ENCODE peak calls at places on chromosome 21, in nine cellular contexts. I is pancreas, F is HepG2, H is neuronal stem cell, E is upper lobe of right lung, N is PC-3, Z is colonic mucosa, Q is SK-N-SH, X is right cardiac atrium. L is an unnamed sample.

GRCh38 chr21:46649356-46649755 is 13.9 kb downstream of the PRMT2 start:
- DNase-seq in I (no peak), X (no peak), H (no peak), E (no peak), Q (no peak), Z (no peak), N (no peak), F (no peak), L (no peak)

GRCh38 chr21:15638856-15639549 is 90.8 kb upstream of the USP25 start:
- DNase-seq in H (no peak), I (peak; percentile 86), N (peak; percentile 74), Z (no peak), F (peak; percentile 60), X (no peak), E (peak; percentile 67), Q (no peak), L (no peak)

GRCh38 chr21:43287974-43288755 is 119.4 kb downstream of the CRYAA start:
- DNase-seq in Z (no peak), F (peak; percentile 94), Q (no peak), I (no peak), E (peak; percentile 67), X (peak; percentile 8), H (no peak), N (peak; percentile 78), L (no peak)

GRCh38 chr21:17491716-17492414 is 21.0 kb upstream of the CXADR start:
- DNase-seq in E (no peak), N (peak; percentile 94), H (no peak), Q (no peak), X (peak; percentile 15), F (no peak), Z (no peak), I (peak; percentile 42), L (no peak)

GRCh38 chr21:20997308-20997632 is 939 bp upstream of the NCAM2 start:
- DNase-seq in Z (no peak), N (no peak), I (no peak), X (peak; percentile 18), Q (peak; percentile 38), E (no peak), F (no peak), H (peak; percentile 20), L (no peak)

GRCh38 chr21:32278068-32278467 is 781 bp downstream of the MIS18A start:
- DNase-seq in E (no peak), X (no peak), Q (peak; percentile 38), N (peak; percentile 27), Z (no peak), H (no peak), F (no peak), I (no peak), L (peak; percentile 21)

GRCh38 chr21:18840239-18840638 is 436.7 kb upstream of the TMPRSS15 start:
- DNase-seq in F (no peak), X (no peak), H (no peak), Z (no peak), E (no peak), I (no peak), N (peak; percentile 75), Q (peak; percentile 1), L (no peak)

GRCh38 chr21:29155118-29155932 is 24.9 kb downstream of the MAP3K7CL start:
- DNase-seq in F (no peak), E (peak; percentile 71), H (no peak), I (no peak), N (peak; percentile 39), X (peak; percentile 76), Q (peak; percentile 11), Z (no peak), L (no peak)

GRCh38 chr21:43269981-43270670 is 101.3 kb downstream of the CRYAA start:
- DNase-seq in F (no peak), Q (no peak), E (peak; percentile 51), Z (no peak), H (no peak), X (peak; percentile 12), N (no peak), I (no peak), L (no peak)

DNA sequence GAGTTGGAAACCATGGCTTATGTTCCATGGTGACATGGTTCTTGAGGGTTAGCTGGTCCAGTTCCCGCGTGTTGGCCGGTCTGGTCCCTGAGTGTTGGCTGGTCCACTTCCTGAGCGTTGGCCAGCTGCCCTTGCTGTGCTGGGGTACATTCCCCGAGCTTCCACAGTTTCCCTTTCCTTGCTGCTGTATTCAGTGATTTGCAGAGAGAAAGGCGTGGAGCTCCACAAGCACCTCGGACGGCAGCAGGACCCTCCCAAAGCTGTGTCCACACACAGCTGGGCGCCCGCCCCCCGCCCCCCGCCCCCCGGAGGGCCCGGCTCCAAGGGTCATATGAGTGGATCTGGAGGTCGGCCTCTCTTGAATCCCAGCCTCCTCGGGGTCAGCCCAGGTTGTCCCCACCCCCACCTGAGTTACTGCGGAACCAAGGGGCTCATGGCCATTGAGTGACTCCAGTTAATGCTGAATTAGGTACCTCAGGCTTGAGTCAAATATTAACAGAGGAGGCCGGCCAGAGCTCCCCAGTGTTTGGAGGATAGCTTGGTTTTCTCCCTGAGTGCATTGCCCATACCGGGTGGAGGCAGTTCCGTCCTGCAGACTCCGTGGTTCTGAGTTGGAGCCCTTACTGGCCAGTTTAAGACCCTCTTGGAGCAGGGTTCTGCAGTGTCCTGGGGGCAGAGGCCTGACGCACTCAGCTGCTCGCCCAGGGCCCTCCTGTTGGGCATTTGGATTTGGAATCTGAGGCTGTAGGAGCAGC is 18.4 kb downstream of the COL18A1 start:
- DNase-seq in X (peak; percentile 19), E (no peak), H (no peak), Z (no peak), F (peak; percentile 87), N (no peak), Q (no peak), I (no peak), L (no peak)
- H3K4me1 ChIP-seq in X (no peaks in the 10 kb centered on the region), E (peaks cover 7% of the 10 kb centered on the region), H (peaks cover 27% of the 10 kb centered on the region), Z (no peaks in the 10 kb centered on the region), F (peaks cover 89% of the 10 kb centered on the region), N (peaks cover 17% of the 10 kb centered on the region), Q (peaks cover 21% of the 10 kb centered on the region), I (no peaks in the 10 kb centered on the region), L (peaks cover 25% of the 10 kb centered on the region)

GRCh38 chr21:27817061-27817460 is 850.2 kb upstream of the ADAMTS5 start:
- DNase-seq in Q (no peak), X (no peak), Z (no peak), E (no peak), H (no peak), F (no peak), I (no peak), N (no peak), L (no peak)
- H3K27ac ChIP-seq in Q (no peak overlapping the region), X (peak overlapping the region; percentile 3), Z (no peak overlapping the region), E (no peak overlapping the region), H (no peak overlapping the region), F (no peak overlapping the region), I (no peak overlapping the region), N (no peak overlapping the region), L (peak overlapping the region; percentile 63)

GRCh38 chr21:41490330-41490729 is 17.6 kb downstream of the TMPRSS2 start:
- DNase-seq in I (no peak), F (no peak), Z (no peak), E (peak; percentile 23), N (no peak), Q (no peak), H (no peak), X (no peak), L (no peak)

GRCh38 chr21:41489329-41489728 is 18.6 kb downstream of the TMPRSS2 start:
- DNase-seq in Z (no peak), F (no peak), X (no peak), I (no peak), Q (no peak), E (peak; percentile 28), N (no peak), H (no peak), L (no peak)

GRCh38 chr21:41483973-41484372 is 24.0 kb downstream of the TMPRSS2 start:
- DNase-seq in E (no peak), Z (no peak), Q (no peak), H (no peak), X (no peak), I (no peak), F (no peak), N (no peak), L (no peak)

GRCh38 chr21:41488080-41488479 is 19.9 kb downstream of the TMPRSS2 start:
- DNase-seq in H (no peak), E (no peak), I (no peak), F (no peak), Z (no peak), Q (no peak), X (no peak), N (peak; percentile 35), L (no peak)

DNA sequence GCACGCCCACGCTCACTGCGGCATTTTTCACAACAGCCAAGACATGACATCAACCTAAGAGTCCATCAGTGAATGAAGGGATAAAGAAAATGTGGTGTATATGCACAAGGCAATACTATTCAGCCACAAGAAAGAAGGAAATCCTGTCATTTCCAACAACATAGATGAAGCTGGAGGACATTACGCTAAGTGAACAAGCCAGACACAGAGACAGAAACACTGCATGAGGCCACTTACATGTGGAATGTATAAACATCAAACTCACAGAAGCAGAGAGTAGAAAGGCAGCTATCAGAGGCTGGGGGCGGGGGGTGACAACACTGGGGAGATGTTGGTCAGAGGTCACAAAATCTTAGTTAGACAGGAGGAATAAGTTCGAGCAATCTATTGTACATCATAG is 20.9 kb downstream of the TMPRSS2 start:
- DNase-seq in Z (no peak), X (no peak), F (no peak), Q (no peak), I (no peak), E (no peak), H (no peak), N (no peak), L (no peak)
- H3K27me3 ChIP-seq in Z (no peaks in the 10 kb centered on the region), X (no peaks in the 10 kb centered on the region), F (no peaks in the 10 kb centered on the region), Q (peaks cover 3% of the 10 kb centered on the region), I (no peaks in the 10 kb centered on the region), E (no peaks in the 10 kb centered on the region), H (no peaks in the 10 kb centered on the region), N (no peaks in the 10 kb centered on the region), L (no peaks in the 10 kb centered on the region)

GRCh38 chr21:38042246-38042645 is 126.0 kb upstream of the KCNJ6 start:
- DNase-seq in E (no peak), Q (no peak), X (no peak), Z (no peak), N (peak; percentile 28), H (no peak), I (no peak), F (no peak), L (no peak)

GRCh38 chr21:38039841-38040240 is 123.6 kb upstream of the KCNJ6 start:
- DNase-seq in I (no peak), Q (no peak), E (no peak), N (no peak), F (no peak), Z (no peak), X (no peak), H (no peak), L (no peak)

GRCh38 chr21:38041493-38041892 is 125.2 kb upstream of the KCNJ6 start:
- DNase-seq in H (no peak), Z (no peak), E (no peak), I (no peak), Q (no peak), N (no peak), F (no peak), X (no peak), L (no peak)

GRCh38 chr21:38037416-38037815 is 121.2 kb upstream of the KCNJ6 start:
- DNase-seq in E (no peak), N (peak; percentile 49), F (no peak), H (no peak), X (no peak), I (no peak), Z (no peak), Q (no peak), L (no peak)

DNA sequence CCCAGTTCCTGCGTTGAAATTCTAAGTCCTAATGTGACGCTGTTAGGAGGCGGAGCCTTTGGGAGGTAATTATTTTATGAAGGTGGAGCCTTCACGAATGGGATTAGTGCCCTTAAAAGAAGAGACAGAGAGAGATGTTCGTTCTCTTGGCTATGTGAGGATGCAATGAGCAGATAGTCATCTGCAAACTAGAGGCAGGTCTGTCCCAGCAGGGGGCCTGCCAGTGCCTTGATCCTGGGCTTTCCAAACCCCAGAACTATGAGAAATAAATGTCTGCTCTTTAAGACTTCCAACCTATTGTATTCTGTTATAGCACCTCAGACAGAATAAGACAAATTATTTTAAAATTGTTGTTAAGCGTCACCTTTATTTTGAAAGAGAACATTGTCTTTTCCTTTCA is 123.1 kb upstream of the KCNJ6 start:
- DNase-seq in N (no peak), H (no peak), Z (no peak), F (no peak), X (no peak), Q (no peak), E (no peak), I (no peak), L (no peak)
- H3K4me1 ChIP-seq in N (no peaks in the 10 kb centered on the region), H (no peaks in the 10 kb centered on the region), Z (no peaks in the 10 kb centered on the region), F (no peaks in the 10 kb centered on the region), X (no peaks in the 10 kb centered on the region), Q (no peaks in the 10 kb centered on the region), E (no peaks in the 10 kb centered on the region), I (no peaks in the 10 kb centered on the region), L (no peaks in the 10 kb centered on the region)

L was measured in esophagus muscularis mucosa.